ENCODE peak calls at places on chromosomes 5 and 9, in nine cellular contexts. L, J, Q, E, X, B, C, K and N are unnamed samples.

GRCh38 chr9:110895141-110895912 is 142.9 kb downstream of the LPAR1 start:
- DNase-seq in K (peak), C (no peak), L (no peak), Q (no peak), X (peak), E (peak), J (no peak), B (no peak), N (no peak)

GRCh38 chr9:109639666-109640231 is 140.2 kb upstream of the PALM2AKAP2 start:
- DNase-seq in E (no peak), K (no peak), L (no peak), J (no peak), B (no peak), Q (no peak), C (no peak), X (no peak), N (no peak)

GRCh38 chr9:94164756-94165549 is 80.7 kb downstream of the PTPDC1 start:
- DNase-seq in L (no peak), Q (no peak), C (no peak), E (no peak), J (no peak), X (no peak), B (no peak), K (no peak), N (no peak)

GRCh38 chr9:82570226-82570625 is 492.7 kb downstream of the RASEF start:
- DNase-seq in J (no peak), X (no peak), B (no peak), C (no peak), K (no peak), Q (no peak), L (no peak), E (peak), N (no peak)

GRCh38 chr9:136095028-136095494 is at the start of gene NACC2:
- DNase-seq in Q (no peak), X (peak), B (no peak), K (peak), C (no peak), E (peak), L (peak), J (peak), N (peak)

GRCh38 chr9:128454991-128455390 is 815 bp upstream of the ODF2 start:
- DNase-seq in Q (no peak), J (no peak), K (no peak), B (no peak), L (no peak), X (no peak), E (no peak), C (no peak), N (no peak)

GRCh38 chr9:114790521-114790920 is 15.3 kb downstream of the TNFSF15 start:
- DNase-seq in B (no peak), K (no peak), E (no peak), C (no peak), L (no peak), X (no peak), J (no peak), Q (no peak), N (no peak)

GRCh38 chr5:137203011-137203632 is 296.0 kb downstream of the SPOCK1 start:
- DNase-seq in L (no peak), Q (peak), J (no peak), C (no peak), K (no peak), B (no peak), X (no peak), E (no peak), N (no peak)

GRCh38 chr5:159050408-159051091 is 49.2 kb downstream of the EBF1 start:
- DNase-seq in K (no peak), B (no peak), E (no peak), J (no peak), Q (no peak), L (no peak), C (no peak), X (no peak), N (no peak)

GRCh38 chr5:80964919-80965318 is 4.8 kb downstream of the RASGRF2 start:
- DNase-seq in Q (no peak), J (no peak), X (no peak), E (no peak), L (no peak), C (no peak), B (no peak), K (no peak), N (no peak)

GRCh38 chr9:89311346-89312153 is 555 bp downstream of the CKS2 start:
- DNase-seq in X (no peak), J (peak), C (no peak), K (no peak), Q (no peak), B (no peak), E (peak), L (peak), N (peak)

GRCh38 chr9:89312154-89312616 is 1.2 kb downstream of the CKS2 start:
- DNase-seq in C (no peak), J (no peak), L (no peak), B (no peak), Q (no peak), X (no peak), E (no peak), K (no peak), N (peak)

GRCh38 chr9:89310486-89311345 is at the start of gene CKS2:
- DNase-seq in E (peak), X (peak), L (peak), Q (peak), B (peak), K (peak), C (peak), J (peak), N (peak)

GRCh38 chr9:89309166-89309565 is 1.8 kb upstream of the CKS2 start:
- DNase-seq in B (no peak), X (no peak), E (no peak), C (no peak), L (no peak), J (no peak), Q (no peak), K (no peak), N (no peak)

DNA sequence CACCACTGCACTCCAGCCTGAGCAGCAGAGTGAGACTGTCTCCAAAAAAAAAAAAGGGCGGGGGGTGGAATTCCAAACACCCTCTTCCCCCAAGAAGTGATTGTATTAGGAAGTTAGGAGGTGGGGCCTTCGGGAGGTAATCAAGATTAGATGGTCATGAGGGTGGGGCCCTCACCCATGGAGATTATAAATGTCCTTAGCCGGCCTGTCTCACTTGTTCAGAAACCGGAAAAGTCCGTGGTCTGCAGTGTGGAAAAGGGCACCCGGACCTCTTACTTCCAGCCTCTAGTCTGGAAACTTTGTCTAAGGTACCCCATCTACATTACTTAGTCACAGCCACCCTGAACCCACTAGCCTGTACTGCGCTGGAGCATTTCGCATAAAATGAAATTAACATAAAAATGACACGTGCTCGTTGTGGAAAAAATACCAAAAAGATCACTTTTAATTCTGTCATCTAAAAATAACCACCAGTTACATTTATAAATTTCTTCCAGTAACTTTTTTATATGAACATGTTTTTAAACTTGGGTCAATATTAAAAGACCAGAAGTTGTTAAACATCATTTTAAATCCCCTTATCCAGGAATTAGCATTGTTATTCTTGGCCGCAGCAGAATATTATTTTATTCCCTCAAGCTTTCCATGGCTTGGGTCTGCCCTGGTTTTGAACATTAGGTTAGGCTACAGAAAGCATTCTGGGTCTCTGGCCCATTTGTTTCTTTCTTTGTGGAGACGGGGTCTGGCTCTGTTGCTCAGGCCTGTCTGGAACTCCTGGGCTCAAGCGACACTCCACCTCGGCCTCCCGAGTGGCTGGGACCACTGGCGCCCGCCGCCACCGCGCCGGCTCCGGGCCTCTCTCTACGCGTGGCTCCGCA is 1.1 kb upstream of the CKS2 start:
- DNase-seq in J (no peak), X (no peak), C (peak), K (no peak), L (peak), E (peak), Q (no peak), B (no peak), N (peak)
- TF ChIP-seq POLR2A in J (no peak), X (no peak), C (peak), K (no peak), L (peak), E (peak), Q (no peak), B (no peak), N (no peak)

GRCh38 chr5:132293066-132293991 is 865 bp upstream of the SLC22A4 start:
- DNase-seq in Q (no peak), E (peak), L (peak), X (peak), K (peak), C (peak), J (peak), B (peak), N (peak)
- TF ChIP-seq POLR2A in Q (peak), E (no peak), L (no peak), X (no peak), K (peak), C (peak), J (no peak), B (no peak), N (no peak)

GRCh38 chr5:151685749-151686672 is 704 bp downstream of the SPARC start:
- DNase-seq in X (no peak), C (no peak), E (no peak), K (no peak), Q (no peak), B (no peak), J (no peak), L (no peak), N (no peak)
- TF ChIP-seq POLR2A in X (no peak), C (no peak), E (no peak), K (no peak), Q (no peak), B (no peak), J (no peak), L (no peak), N (no peak)

DNA sequence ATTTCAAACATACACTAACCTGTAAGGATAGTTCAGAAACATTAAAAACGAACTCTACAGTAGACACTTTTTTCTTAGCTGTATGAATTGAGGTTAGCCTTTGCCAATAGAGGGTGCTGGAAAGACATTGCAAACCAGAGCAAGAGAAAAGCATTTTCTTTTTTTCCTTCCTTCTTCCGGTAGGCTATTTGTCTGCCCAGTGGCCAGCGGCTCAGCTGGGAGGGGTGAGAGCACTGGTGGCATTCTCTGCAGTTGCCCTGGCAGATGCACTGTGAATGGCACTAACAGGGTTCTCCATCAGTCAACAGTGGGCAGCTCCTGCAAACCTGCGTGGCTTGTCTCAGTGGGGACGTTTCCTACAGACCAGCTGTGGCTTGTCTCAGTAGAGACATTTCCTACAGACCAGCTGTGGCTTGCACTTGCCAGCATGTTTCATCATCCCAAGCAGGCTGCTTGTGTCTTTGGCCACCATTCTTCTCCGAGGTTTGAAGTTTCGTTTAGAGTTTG is 984.5 kb upstream of the CDH18 start:
- DNase-seq in J (no peak), E (no peak), K (no peak), C (no peak), Q (no peak), B (no peak), L (peak), X (no peak), N (no peak)
- TF ChIP-seq POLR2A in J (no peak), E (no peak), K (no peak), C (no peak), Q (no peak), B (no peak), L (no peak), X (no peak), N (no peak)

DNA sequence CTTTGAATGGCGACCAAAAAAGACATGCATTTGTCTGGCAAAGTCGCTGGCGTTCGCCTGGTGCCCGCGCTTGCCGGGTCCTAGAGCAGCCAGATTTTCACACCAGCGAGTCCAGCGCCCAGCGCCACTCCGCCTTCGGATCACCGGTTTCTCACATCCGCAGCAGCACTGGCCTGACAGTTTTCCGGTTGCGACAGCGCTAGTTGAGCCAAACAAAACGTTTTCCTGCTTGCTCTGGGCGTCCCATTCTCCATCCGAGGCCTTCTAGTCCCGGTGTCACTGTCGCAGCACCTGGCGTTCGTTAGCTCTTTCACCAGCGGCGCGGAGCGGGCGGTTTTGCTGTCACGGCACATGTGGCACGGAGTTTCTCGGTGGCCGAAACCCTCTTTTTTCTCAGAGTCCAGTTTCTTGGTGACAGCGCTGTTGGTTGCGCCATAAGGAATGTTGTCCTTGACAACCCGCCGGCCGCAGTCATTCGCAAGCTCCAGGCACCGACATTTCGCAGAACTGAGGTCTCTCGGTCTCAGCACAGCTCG is 48.0 kb downstream of the ANXA2R start:
- DNase-seq in Q (no peak), L (peak), C (peak), B (peak), E (peak), K (peak), J (peak), X (peak), N (peak)
- TF ChIP-seq POLR2A in Q (peak), L (peak), C (no peak), B (no peak), E (peak), K (peak), J (peak), X (peak), N (peak)

DNA sequence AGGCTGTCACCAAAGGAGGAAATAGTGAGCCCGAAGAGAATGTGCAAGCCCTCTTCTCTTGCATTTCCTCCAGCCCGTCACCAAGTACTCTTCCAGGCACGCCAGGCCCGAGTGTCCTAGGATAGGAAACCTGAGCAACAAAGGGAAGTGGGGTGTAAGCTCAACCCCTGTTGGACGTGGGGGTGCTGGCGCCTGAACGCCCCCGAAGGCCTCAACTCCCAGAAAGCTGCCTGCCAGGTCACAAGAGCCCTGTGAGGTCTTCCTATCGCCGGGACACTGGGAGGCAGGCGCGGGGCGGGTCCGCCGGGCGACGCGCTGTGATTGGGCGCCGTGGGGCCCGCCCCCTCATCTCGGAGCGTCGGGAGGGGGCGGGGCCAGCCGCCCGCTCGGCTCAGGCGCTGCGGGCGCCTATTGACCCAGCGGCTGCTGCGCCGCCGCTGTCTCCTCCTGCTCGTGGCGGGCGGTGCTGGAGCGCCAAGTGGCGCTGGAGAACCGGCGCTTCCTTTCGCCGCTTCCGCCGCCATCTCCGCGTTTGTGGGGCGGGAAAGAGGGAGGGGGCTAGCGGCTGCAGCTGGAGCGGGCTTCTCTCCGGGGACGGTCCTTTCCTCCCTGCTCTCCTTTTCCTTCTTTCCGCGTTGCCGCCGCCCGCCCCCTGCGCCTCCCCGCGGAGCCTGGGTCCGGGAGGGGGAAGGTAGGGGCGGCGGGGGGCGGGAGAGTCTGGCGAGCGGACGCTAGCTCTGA is 558 bp upstream of the MAN2A1 start:
- DNase-seq in K (peak), L (peak), Q (peak), E (peak), C (peak), X (peak), J (peak), B (peak), N (peak)
- TF ChIP-seq POLR2A in K (peak), L (peak), Q (peak), E (peak), C (peak), X (peak), J (peak), B (no peak), N (peak)

GRCh38 chr5:147835386-147835798 is 3.9 kb upstream of the SPINK1 start:
- DNase-seq in B (no peak), C (no peak), E (no peak), L (no peak), K (no peak), X (no peak), Q (no peak), J (no peak), N (no peak)

GRCh38 chr5:147831465-147831864 is at the start of gene SPINK1:
- DNase-seq in K (no peak), E (peak), Q (no peak), L (peak), B (no peak), J (no peak), C (no peak), X (no peak), N (no peak)

GRCh38 chr5:147836439-147836838 is 5.0 kb upstream of the SPINK1 start:
- DNase-seq in Q (no peak), C (no peak), E (no peak), X (no peak), B (no peak), L (no peak), K (no peak), J (no peak), N (peak)
- TF ChIP-seq POLR2A in Q (no peak), C (no peak), E (no peak), X (no peak), B (no peak), L (no peak), K (no peak), J (no peak), N (no peak)